ENCODE peak calls at places on chromosome 16, in five cellular contexts. H is heart left ventricle, S is transverse colon, U is A549, O is sigmoid colon. T is an unnamed sample.

GRCh38 chr16:11309895-11310633 is 28.9 kb upstream of the PRM1 start:
- DNase-seq in O (no peak), S (no peak), U (no peak), H (no peak), T (no peak)

GRCh38 chr16:67150058-67150832 is 553 bp downstream of the B3GNT9 start:
- DNase-seq in U (peak; percentile 62), S (no peak), H (peak; percentile 83), O (peak; percentile 78), T (no peak)

GRCh38 chr16:11530171-11530940 is 56.4 kb downstream of the LITAF start:
- DNase-seq in H (no peak), U (peak; percentile 59), S (no peak), O (no peak), T (no peak)

GRCh38 chr16:1030381-1030901 is 42.1 kb upstream of the SSTR5 start:
- DNase-seq in O (no peak), S (no peak), U (no peak), H (no peak), T (no peak)

GRCh38 chr16:718922-719321 is 2.0 kb upstream of the ANTKMT start:
- DNase-seq in S (peak; percentile 77), U (no peak), O (no peak), H (no peak), T (no peak)

GRCh38 chr16:17416461-17417221 is 54.1 kb downstream of the XYLT1 start:
- DNase-seq in U (no peak), H (no peak), S (peak; percentile 60), O (no peak), T (no peak)

GRCh38 chr16:4614571-4615388 is at the start of gene UBALD1:
- DNase-seq in H (peak; percentile 93), U (peak; percentile 93), S (peak; percentile 91), O (peak; percentile 94), T (peak; percentile 95)

GRCh38 chr16:7211781-7212180 is 120.9 kb upstream of the RBFOX1 start:
- DNase-seq in H (no peak), O (no peak), S (no peak), U (no peak), T (no peak)

GRCh38 chr16:57941016-57941656 is 29.8 kb downstream of the CNGB1 start:
- DNase-seq in S (peak; percentile 41), O (no peak), H (peak; percentile 86), U (no peak), T (no peak)

GRCh38 chr16:71637398-71637797 is 11.4 kb downstream of the MARVELD3 start:
- DNase-seq in H (no peak), U (no peak), S (no peak), O (no peak), T (no peak)

GRCh38 chr16:81327483-81328196 is 12.9 kb downstream of the GAN start:
- DNase-seq in O (no peak), S (no peak), U (no peak), H (no peak), T (no peak)

GRCh38 chr16:85595299-85595661 is 17.8 kb upstream of the GSE1 start:
- DNase-seq in S (no peak), U (no peak), H (no peak), O (no peak), T (no peak)
- TF ChIP-seq POLR2A in S (no peak), U (no peak), H (no peak), O (no peak), T (no peak)

DNA sequence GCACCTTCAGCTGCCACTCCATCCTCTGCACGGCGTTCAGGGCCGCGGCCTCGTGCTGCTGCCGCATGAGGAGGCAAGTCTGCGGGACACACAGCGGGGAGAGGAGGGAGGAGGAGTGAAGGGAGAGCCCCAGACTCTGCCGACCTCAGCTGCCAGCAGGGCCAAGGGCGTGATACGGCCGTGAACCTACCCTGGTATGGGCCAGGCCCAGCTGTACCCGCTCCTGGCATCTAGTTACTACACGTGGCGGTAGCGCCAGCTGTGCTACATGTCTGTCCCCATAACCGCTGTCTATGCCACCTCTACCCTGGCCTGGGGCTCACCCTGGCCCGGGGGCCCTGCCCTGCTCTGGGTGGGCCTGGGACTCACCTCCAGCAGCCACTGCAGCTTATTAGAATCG is 51.1 kb downstream of the ZNF778 start:
- DNase-seq in O (no peak), U (no peak), H (no peak), S (no peak), T (no peak)
- TF ChIP-seq POLR2A in O (no peak), U (no peak), H (no peak), S (no peak), T (no peak)

GRCh38 chr16:30893744-30894539 is at the start of gene BCL7C:
- DNase-seq in U (peak; percentile 93), S (peak; percentile 95), O (peak; percentile 95), H (peak; percentile 97), T (peak; percentile 96)
- TF ChIP-seq POLR2A in U (peak; percentile 81), S (peak; percentile 42), O (no peak), H (no peak), T (no peak)

DNA sequence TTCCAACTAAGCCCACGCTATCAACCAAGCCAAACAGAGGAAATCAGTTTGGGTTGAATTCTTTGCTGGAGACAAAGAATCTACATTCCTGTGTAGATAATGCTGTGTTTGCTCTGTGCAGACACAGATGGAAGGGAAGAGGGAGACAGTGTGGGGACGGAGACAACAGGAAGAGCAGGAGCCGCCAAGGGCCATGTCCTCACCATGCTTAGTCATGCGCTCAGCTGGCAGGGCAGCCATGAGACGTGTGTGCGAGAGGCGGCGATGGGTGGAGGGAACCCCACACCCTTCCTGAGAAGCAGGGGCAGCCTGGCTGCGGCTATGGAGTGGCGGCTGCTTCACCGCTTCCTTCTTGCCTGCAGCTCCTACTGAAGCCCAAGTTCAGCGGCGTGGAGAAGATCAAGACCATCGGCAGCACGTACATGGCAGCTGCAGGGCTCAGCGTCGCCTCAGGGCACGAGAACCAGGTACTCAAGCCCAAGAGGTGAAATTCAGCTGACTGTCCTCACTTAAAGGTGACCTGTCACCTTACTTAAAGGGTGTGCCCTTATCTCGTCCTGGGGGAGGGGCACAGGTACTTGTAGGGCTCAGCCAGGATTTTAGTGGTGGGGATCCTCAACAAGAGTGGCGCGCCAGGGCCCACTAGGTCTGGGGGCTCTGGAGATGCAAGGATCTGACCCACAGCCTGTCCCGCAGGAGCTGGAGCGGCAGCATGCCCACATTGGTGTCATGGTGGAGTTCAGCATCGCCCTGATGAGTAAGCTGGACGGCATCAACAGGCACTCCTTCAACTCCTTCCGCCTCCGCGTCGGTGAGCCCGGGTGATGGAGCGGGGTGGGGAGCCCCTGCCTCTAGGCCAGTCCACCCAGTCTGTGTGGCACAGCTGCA is 47.5 kb downstream of the ADCY7 start:
- DNase-seq in H (peak; percentile 84), O (peak; percentile 76), U (no peak), S (no peak), T (peak; percentile 92)
- TF ChIP-seq POLR2A in H (no peak), O (no peak), U (no peak), S (no peak), T (no peak)

DNA sequence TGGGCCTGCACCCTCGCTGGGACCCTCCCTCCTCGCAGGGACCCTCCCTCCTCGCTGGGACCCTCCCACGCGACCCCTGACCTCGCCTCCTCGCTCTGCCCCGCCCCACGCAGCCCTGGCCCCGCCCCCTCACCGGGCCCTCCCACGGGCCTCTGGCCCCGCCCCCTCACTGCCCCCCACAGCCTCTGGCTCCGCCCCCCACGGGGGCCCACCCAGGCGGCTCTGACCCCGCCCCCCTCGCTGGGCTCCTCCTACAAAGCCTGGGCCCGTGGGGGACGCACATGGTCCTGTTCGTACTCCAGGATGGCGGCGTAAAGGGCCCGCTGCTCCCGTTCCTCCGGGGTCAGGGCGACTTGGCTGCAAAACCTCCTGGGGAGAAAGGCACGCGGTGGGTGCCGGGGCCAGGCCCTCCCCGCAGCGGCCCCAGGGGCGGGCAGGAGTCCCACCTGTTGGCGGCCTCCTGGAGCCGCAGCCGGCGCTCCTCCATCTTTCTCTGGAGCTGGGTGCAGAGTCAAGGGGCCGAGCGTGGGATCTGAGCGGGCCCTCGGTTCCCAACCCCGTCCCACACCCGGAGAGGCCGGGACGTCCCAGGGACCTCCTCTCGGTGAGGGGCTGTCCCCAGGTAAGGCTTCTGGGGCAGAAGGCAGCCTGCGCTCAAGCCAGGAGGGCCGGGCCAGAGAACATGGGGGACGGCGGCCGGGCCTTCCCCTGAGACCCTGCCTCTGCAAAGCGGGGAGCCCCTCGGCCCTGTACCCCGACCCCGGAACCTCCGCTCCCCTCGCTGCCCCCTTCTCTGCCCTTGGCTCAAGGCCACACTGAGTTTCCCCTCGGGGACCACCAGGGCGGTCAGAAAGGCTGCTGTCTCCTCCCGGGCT is 8.9 kb downstream of the VPS9D1 start:
- DNase-seq in U (peak; percentile 81), O (no peak), S (peak; percentile 74), H (no peak), T (no peak)
- TF ChIP-seq POLR2A in U (peak; percentile 81), O (no peak), S (peak; percentile 10), H (no peak), T (no peak)

DNA sequence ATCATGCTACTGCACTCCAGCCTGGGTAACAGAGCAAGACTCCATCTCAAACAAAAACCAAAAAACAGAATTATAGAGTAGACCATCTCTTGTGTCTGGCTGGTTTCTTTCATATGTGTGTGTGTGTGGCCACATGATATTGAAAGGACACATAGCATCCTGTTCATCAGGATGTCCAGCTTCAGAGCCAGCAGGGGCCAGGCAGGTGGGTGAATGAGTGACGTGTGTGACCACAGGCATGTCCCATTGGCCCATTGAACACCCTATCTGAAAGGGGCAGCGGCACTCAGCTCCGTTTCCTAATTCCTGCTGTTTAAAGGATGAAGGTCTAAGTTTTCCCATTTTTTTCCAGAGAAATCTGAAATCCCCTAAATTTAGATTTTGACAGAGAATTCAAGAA is 174.2 kb downstream of the PRKCB start:
- DNase-seq in S (no peak), H (no peak), O (no peak), U (no peak), T (no peak)
- TF ChIP-seq POLR2A in S (no peak), H (no peak), O (no peak), U (no peak), T (no peak)

DNA sequence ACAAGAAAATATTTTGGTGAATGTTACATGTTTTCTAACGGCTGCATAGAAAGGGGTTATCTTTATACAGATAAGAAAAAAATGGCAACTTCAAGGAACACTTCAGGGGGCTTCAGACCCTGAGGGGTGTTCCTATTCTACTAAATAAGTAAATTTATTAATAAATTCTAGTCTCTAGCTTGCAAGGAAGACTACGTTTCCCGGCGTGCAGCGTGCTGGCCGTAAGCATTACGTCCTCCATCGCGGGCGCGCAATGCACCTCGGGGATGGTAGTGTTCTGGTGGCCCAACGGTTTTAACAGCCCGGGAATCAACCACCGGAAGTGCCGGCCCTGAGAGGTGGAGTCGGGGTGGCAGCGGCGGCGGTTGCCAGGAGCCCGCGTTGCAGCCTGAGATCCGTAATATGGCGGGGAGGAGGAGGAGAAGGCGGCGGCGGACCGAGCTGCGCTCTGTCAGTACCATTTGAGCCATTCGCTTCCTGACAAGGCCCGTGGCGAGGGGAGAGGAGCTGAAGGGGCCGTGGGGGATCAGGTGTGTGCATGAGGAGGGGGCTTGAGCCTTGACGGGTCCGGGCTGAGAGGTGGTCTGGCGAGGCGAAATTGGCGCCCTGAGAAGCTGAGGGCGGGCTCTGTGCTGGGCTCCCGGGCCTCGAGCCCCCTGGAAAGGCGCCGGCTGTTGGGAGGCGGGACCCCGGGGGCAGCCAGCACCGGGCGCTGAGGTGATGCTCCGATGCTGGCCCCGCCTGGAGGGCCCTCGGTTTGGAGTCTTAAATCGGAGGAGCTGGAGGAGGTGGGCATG is at the start of gene CCP110:
- DNase-seq in O (peak; percentile 98), H (peak; percentile 98), U (peak; percentile 96), S (peak; percentile 97), T (peak; percentile 98)
- TF ChIP-seq POLR2A in O (peak; percentile 61), H (no peak), U (peak; percentile 65), S (peak; percentile 75), T (no peak)